ENCODE peak calls at places on chromosomes 16 and 17, in ten cellular contexts. W, S, Q, K, Y, X, Z, T, C and O are unnamed samples.

GRCh38 chr16:69796285-69797118 is 34.4 kb downstream of the WWP2 start:
- DNase-seq in Z (no peak), S (no peak), C (peak; percentile 49), X (peak; percentile 66), W (peak; percentile 40), K (peak; percentile 54), Q (no peak), T (peak; percentile 46), Y (peak; percentile 78), O (no peak)

GRCh38 chr17:81601525-81602120 is 35.3 kb downstream of the NPLOC4 start:
- DNase-seq in X (peak; percentile 81), S (no peak), W (peak; percentile 38), Z (no peak), K (peak; percentile 57), Q (no peak), Y (peak; percentile 71), C (peak; percentile 36), T (peak; percentile 48), O (no peak)

GRCh38 chr17:2241823-2242222 is 61.8 kb downstream of the SMG6 start:
- DNase-seq in K (no peak), T (no peak), W (no peak), Z (no peak), C (no peak), X (peak; percentile 72), Q (no peak), Y (no peak), S (no peak), O (peak; percentile 44)

GRCh38 chr16:72371307-72372081 is 199.5 kb upstream of the PMFBP1 start:
- DNase-seq in Y (peak; percentile 35), S (no peak), W (no peak), K (peak; percentile 75), T (no peak), Z (no peak), Q (no peak), C (peak; percentile 16), X (peak; percentile 65), O (no peak)

GRCh38 chr17:8799851-8800212 is 667 bp upstream of the MFSD6L start:
- DNase-seq in W (no peak), S (peak; percentile 61), T (no peak), C (no peak), X (no peak), K (no peak), Y (no peak), Q (no peak), Z (no peak), O (no peak)

GRCh38 chr16:27226476-27226875 is 23.1 kb downstream of the KDM8 start:
- DNase-seq in S (peak; percentile 67), Q (no peak), Y (no peak), X (no peak), T (no peak), C (peak; percentile 61), Z (no peak), K (no peak), W (no peak), O (no peak)

GRCh38 chr16:12837756-12838155 is 34.1 kb upstream of the CPPED1 start:
- DNase-seq in W (no peak), X (no peak), Q (no peak), T (no peak), C (no peak), K (no peak), Y (no peak), S (no peak), Z (no peak), O (no peak)

GRCh38 chr16:10497132-10498088 is 83.0 kb downstream of the EMP2 start:
- DNase-seq in T (no peak), S (peak; percentile 31), W (no peak), K (no peak), Z (no peak), Y (no peak), X (no peak), C (peak; percentile 80), Q (no peak), O (no peak)

GRCh38 chr16:78444-79145 is 570 bp downstream of the MPG start:
- DNase-seq in Z (no peak), Y (peak; percentile 54), W (no peak), C (no peak), X (peak; percentile 66), S (no peak), K (no peak), T (no peak), Q (peak; percentile 43), O (no peak)

GRCh38 chr16:77807-78443 is at the start of gene MPG:
- DNase-seq in Z (peak; percentile 91), Y (peak; percentile 87), S (peak; percentile 89), X (peak; percentile 83), W (peak; percentile 89), K (peak; percentile 79), Q (peak; percentile 91), T (peak; percentile 80), C (peak; percentile 51), O (no peak)

GRCh38 chr16:76535-77272 is 1.3 kb upstream of the MPG start:
- DNase-seq in S (peak; percentile 68), Z (no peak), C (peak; percentile 25), X (peak; percentile 96), T (peak; percentile 72), K (no peak), Q (peak; percentile 88), W (peak; percentile 78), Y (no peak), O (peak; percentile 61)

GRCh38 chr16:77273-77806 is 685 bp upstream of the MPG start:
- DNase-seq in C (no peak), W (peak; percentile 62), T (no peak), S (no peak), X (peak; percentile 88), Y (peak; percentile 38), Z (no peak), Q (peak; percentile 67), K (peak; percentile 71), O (peak; percentile 81)

DNA sequence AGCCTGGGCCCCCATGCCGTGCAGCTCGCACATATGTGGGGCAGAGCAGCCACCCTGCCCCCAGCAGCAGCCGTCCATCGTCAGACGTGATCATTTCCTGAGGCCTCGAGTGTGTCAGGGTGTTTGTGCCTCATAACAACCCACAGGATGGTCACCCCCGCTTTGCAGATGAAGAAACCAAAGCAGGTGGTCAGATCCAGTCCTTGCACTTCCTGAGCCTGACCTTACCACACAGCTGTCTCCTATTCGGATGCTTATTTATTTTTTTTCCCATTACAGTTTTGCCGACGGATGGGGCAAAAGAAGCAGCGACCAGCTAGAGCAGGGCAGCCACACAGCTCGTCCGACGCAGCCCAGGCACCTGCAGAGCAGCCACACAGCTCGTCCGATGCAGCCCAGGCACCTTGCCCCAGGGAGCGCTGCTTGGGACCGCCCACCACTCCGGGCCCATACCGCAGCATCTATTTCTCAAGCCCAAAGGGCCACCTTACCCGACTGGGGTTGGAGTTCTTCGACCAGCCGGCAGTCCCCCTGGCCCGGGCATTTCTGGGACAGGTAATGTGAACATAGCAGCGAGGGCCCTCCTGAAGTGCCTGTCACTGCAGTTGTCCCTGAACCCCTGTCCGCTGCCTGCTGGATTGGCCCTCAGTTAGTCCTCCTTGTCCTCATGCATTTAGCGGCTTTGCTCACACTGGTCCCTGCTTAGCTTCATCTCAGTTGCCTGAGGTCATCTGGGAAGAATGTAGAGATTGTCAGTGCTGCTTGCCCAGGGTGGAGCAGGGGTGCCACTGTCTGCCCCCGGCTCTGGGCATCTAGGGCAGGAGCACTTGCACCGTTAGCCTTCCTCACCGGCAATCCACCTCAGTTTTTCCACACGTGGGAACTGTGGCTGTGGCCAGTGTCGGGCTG is 1.4 kb downstream of the MPG start:
- DNase-seq in S (no peak), Y (no peak), Q (no peak), X (peak; percentile 86), W (no peak), K (no peak), T (no peak), Z (no peak), C (no peak), O (no peak)
- H3K27ac ChIP-seq in S (no peak overlapping the region), Y (no peak overlapping the region), Q (peak overlapping the region; percentile 96), X (peak overlapping the region; percentile 69), W (peak overlapping the region; percentile 96), K (no peak overlapping the region), T (peak overlapping the region; percentile 91), Z (peak overlapping the region; percentile 89), C (no peak overlapping the region), O (peak overlapping the region; percentile 97)

GRCh38 chr17:4364622-4365041 is 1.8 kb downstream of the UBE2G1 start:
- DNase-seq in Y (no peak), W (no peak), C (no peak), T (no peak), X (no peak), S (no peak), K (no peak), Q (no peak), Z (peak; percentile 74), O (no peak)

GRCh38 chr17:4365103-4365627 is 1.3 kb downstream of the UBE2G1 start:
- DNase-seq in W (peak; percentile 93), C (peak; percentile 90), S (peak; percentile 92), Q (peak; percentile 91), K (peak; percentile 93), X (peak; percentile 88), Z (peak; percentile 93), Y (peak; percentile 92), T (peak; percentile 84), O (peak; percentile 78)

GRCh38 chr17:4368341-4368740 is 1.9 kb upstream of the UBE2G1 start:
- DNase-seq in Y (no peak), S (no peak), Z (no peak), Q (no peak), C (no peak), T (no peak), W (no peak), K (no peak), X (no peak), O (no peak)

GRCh38 chr17:4365628-4366311 is 705 bp downstream of the UBE2G1 start:
- DNase-seq in C (no peak), K (peak; percentile 63), Z (peak; percentile 79), W (peak; percentile 32), X (peak; percentile 36), S (peak; percentile 73), Y (peak; percentile 68), T (no peak), Q (peak; percentile 37), O (no peak)

GRCh38 chr17:4366312-4367063 is at the start of gene UBE2G1:
- DNase-seq in X (peak; percentile 96), Q (peak; percentile 98), W (peak; percentile 98), K (peak; percentile 100), T (peak; percentile 95), C (peak; percentile 97), Y (peak; percentile 99), Z (peak; percentile 98), S (peak; percentile 99), O (peak; percentile 87)
- H3K4me1 ChIP-seq in X (peaks cover 12% of the 10 kb centered on the region), Q (peaks cover 45% of the 10 kb centered on the region), W (peaks cover 20% of the 10 kb centered on the region), K (no peaks in the 10 kb centered on the region), T (peaks cover 6% of the 10 kb centered on the region), C (peaks cover 4% of the 10 kb centered on the region), Y (peaks cover 4% of the 10 kb centered on the region), Z (peaks cover 21% of the 10 kb centered on the region), S (peaks cover 4% of the 10 kb centered on the region), O (peaks cover 18% of the 10 kb centered on the region)

DNA sequence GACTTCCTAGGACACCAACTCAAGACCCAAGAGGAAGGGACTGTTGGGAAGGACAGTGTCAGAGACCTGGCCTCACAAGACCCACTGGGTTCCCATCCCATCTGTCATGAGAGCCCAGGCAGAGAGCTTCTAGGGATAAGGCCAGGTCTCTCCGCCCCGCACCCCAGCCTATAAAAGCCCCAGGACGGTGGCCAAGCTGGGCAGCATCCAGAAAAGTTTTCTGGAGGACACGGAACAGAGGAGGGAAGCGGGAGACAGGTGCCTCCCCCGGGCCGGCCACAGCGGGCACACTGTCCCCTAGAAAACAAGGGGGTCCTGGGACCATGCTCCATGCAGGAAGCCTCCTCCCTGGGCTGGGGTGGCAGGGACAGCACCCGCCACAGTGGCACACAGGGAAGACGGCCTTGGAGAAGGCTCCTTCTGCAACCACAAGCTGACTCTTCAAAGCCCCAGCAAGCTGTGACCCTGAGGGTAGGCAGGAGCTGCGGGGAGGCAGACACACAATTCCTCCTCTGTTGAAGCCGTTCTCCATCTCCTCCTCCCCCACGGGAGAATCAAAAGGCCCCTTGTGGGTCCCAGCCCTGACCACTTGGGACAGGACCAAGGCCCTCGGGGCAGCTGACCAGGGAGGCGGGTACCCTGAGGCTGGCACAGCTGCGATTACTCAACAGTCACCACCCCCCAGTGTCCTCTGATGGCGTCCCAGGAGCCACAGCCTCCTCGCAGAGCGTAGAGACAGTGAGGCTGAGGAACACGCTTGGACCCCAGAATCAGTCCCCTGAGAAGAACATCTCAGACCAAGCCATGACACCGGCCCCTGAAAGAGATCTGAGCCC is 26.1 kb downstream of the TRPV3 start:
- DNase-seq in Q (peak; percentile 53), K (peak; percentile 26), S (peak; percentile 43), Y (no peak), C (no peak), W (peak; percentile 40), Z (no peak), T (no peak), X (no peak), O (no peak)
- H3K27ac ChIP-seq in Q (peak overlapping the region; percentile 84), K (no peak overlapping the region), S (peak overlapping the region; percentile 66), Y (peak overlapping the region; percentile 91), C (no peak overlapping the region), W (peak overlapping the region; percentile 67), Z (peak overlapping the region; percentile 12), T (peak overlapping the region; percentile 96), X (no peak overlapping the region), O (no peak overlapping the region)

GRCh38 chr17:28644782-28645575 is at the start of gene BLTP2:
- DNase-seq in Y (peak; percentile 97), X (peak; percentile 95), S (peak; percentile 97), C (peak; percentile 93), T (peak; percentile 88), Z (peak; percentile 98), Q (peak; percentile 97), K (peak; percentile 98), W (peak; percentile 97), O (peak; percentile 97)
- H3K4me1 ChIP-seq in Y (peaks cover 17% of the 10 kb centered on the region), X (peaks cover 4% of the 10 kb centered on the region), S (peaks cover 24% of the 10 kb centered on the region), C (peaks cover 17% of the 10 kb centered on the region), T (peaks cover 22% of the 10 kb centered on the region), Z (peaks cover 34% of the 10 kb centered on the region), Q (peaks cover 68% of the 10 kb centered on the region), K (no peaks in the 10 kb centered on the region), W (peaks cover 41% of the 10 kb centered on the region), O (peaks cover 27% of the 10 kb centered on the region)